ENCODE peak calls at places on chromosomes 13 and 19, in five cellular contexts. C is GM12878, P is endothelial cell of umbilical vein, G is A549, T is K562. E is an unnamed sample.

GRCh38 chr13:45205124-45205523 is 4.3 kb upstream of the KCTD4 start:
- DNase-seq in C (no peak), P (peak), G (no peak), T (no peak), E (no peak)

GRCh38 chr19:48569814-48570213 is 17.8 kb downstream of the SULT2B1 start:
- DNase-seq in C (no peak), P (no peak), G (no peak), T (no peak), E (no peak)

GRCh38 chr19:737591-738093 is 13.3 kb upstream of the MISP start:
- DNase-seq in C (no peak), P (peak), G (peak), T (peak), E (peak)

GRCh38 chr19:12163841-12164240 is 945 bp downstream of the ZNF136 start:
- DNase-seq in C (no peak), P (no peak), G (no peak), T (peak), E (peak)

GRCh38 chr13:46386996-46387851 is at the start of gene RUBCNL:
- DNase-seq in C (no peak), P (no peak), G (no peak), T (no peak), E (peak)

GRCh38 chr13:31940076-31940475 is 91.5 kb upstream of the FRY start:
- DNase-seq in C (no peak), P (no peak), G (no peak), T (no peak), E (no peak)

GRCh38 chr13:24997367-24997967 is 98.5 kb upstream of the PABPC3 start:
- DNase-seq in C (no peak), P (peak), G (peak), T (peak), E (peak)

GRCh38 chr19:52691737-52692136 is 43.1 kb downstream of the ZNF611 start:
- DNase-seq in C (peak), P (no peak), G (no peak), T (peak), E (no peak)

GRCh38 chr13:33711441-33711840 is 106.5 kb upstream of the RFC3 start:
- DNase-seq in C (no peak), P (no peak), G (no peak), T (no peak), E (no peak)

GRCh38 chr13:75788494-75788991 is 152.4 kb downstream of the LMO7 start:
- DNase-seq in C (no peak), P (peak), G (no peak), T (no peak), E (no peak)

GRCh38 chr13:89455741-89456140 is 1784.6 kb downstream of the SLITRK5 start:
- DNase-seq in C (no peak), P (no peak), G (no peak), T (no peak), E (no peak)

GRCh38 chr13:43918636-43919035 is 38.9 kb downstream of the LACC1 start:
- DNase-seq in C (no peak), P (no peak), G (no peak), T (no peak), E (no peak)

GRCh38 chr19:32174386-32175113 is 170.9 kb upstream of the ZNF507 start:
- DNase-seq in C (no peak), P (no peak), G (no peak), T (no peak), E (no peak)

GRCh38 chr13:110711778-110712070 is 1.8 kb upstream of the ING1 start:
- DNase-seq in C (no peak), P (no peak), G (no peak), T (no peak), E (peak)

GRCh38 chr13:104592127-104592526 is 1525.9 kb upstream of the SLC10A2 start:
- DNase-seq in C (no peak), P (peak), G (no peak), T (no peak), E (no peak)

GRCh38 chr19:1905863-1906375 is 720 bp downstream of the ADAT3 start:
- DNase-seq in C (no peak), P (no peak), G (no peak), T (no peak), E (no peak)

GRCh38 chr19:1901940-1902404 is 3.2 kb upstream of the ADAT3 start:
- DNase-seq in C (no peak), P (no peak), G (no peak), T (no peak), E (peak)

GRCh38 chr19:1905071-1905862 is at the start of the genes ADAT3 and SCAMP4:
- DNase-seq in C (peak), P (peak), G (peak), T (peak), E (peak)

GRCh38 chr19:1906985-1907562 is 1.9 kb downstream of the ADAT3 start:
- DNase-seq in C (no peak), P (no peak), G (no peak), T (no peak), E (no peak)

GRCh38 chr19:1904385-1905070 is 671 bp upstream of the ADAT3 start:
- DNase-seq in C (peak), P (no peak), G (no peak), T (no peak), E (peak)
- TF ChIP-seq POLR2A in C (peak), P (no peak), G (no peak), T (no peak), E (no peak)

GRCh38 chr13:49217962-49218492 is 2.1 kb upstream of the MLNR start:
- DNase-seq in C (no peak), P (no peak), G (no peak), T (no peak), E (no peak)

GRCh38 chr13:49213997-49214916 is 5.9 kb upstream of the MLNR start:
- DNase-seq in C (no peak), P (no peak), G (no peak), T (no peak), E (peak)

GRCh38 chr13:49216334-49216733 is 3.8 kb upstream of the MLNR start:
- DNase-seq in C (no peak), P (no peak), G (no peak), T (no peak), E (peak)

GRCh38 chr13:49213539-49213938 is 6.6 kb upstream of the MLNR start:
- DNase-seq in C (no peak), P (no peak), G (no peak), T (no peak), E (peak)

GRCh38 chr13:49214917-49215376 is 5.2 kb upstream of the MLNR start:
- DNase-seq in C (no peak), P (no peak), G (no peak), T (no peak), E (peak)
- TF ChIP-seq MYC in C (no peak), P (no peak), G (no peak), T (no peak), E (peak)

GRCh38 chr19:41322451-41322850 is 12.5 kb downstream of the CCDC97 start:
- DNase-seq in C (no peak), P (no peak), G (no peak), T (no peak), E (no peak)

GRCh38 chr19:41324231-41324702 is 14.3 kb downstream of the CCDC97 start:
- DNase-seq in C (no peak), P (no peak), G (no peak), T (no peak), E (peak)

GRCh38 chr19:41324921-41325639 is 15.1 kb downstream of the CCDC97 start:
- DNase-seq in C (no peak), P (peak), G (peak), T (peak), E (no peak)

GRCh38 chr19:41323023-41323422 is 13.1 kb downstream of the CCDC97 start:
- DNase-seq in C (no peak), P (peak), G (no peak), T (no peak), E (no peak)

DNA sequence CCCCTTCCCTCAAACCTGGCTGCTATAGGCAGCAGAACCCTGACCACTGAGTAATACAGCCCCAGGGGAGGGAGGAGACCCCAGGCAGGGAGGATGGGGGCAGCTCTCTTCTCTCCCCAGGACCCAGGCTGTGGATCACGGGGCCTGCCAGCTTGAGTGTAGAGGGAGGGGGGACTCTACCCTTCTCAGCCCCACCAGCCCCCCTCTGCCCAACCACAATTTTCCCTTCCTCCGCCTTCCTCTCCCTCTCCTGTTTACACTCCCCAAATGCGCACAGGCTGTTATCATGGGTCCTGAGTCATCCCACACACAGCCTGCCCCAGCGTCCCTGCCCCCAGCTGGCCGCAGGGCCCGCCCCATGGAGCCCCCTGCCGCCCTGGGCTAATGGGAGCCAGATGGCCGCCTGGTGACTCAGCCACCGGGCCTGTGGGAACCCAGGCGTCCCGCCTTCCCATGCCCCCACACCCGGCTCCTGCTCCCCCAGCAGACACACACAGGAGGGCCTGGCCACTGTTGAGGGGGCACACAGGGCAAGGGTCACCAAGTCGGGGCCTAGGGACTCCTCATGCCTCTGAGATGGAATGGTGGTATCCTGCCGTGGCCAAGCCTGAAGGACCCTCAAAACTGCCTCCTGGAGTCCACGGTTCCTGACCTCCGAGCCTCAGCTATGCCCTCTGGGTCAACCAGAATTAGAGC is 13.6 kb downstream of the CCDC97 start:
- DNase-seq in C (no peak), P (peak), G (peak), T (peak), E (peak)
- TF ChIP-seq POLR2A in C (peak), P (no peak), G (no peak), T (peak), E (no peak)

GRCh38 chr19:42601811-42602443 is 7.2 kb upstream of the CEACAM8 start:
- DNase-seq in C (no peak), P (no peak), G (peak), T (peak), E (peak)

GRCh38 chr19:42594617-42595489 is at the start of gene CEACAM8:
- DNase-seq in C (no peak), P (no peak), G (no peak), T (no peak), E (no peak)

GRCh38 chr19:42595550-42596172 is 937 bp upstream of the CEACAM8 start:
- DNase-seq in C (no peak), P (no peak), G (no peak), T (no peak), E (no peak)

GRCh38 chr19:42596391-42597071 is 1.8 kb upstream of the CEACAM8 start:
- DNase-seq in C (no peak), P (peak), G (peak), T (peak), E (peak)
- TF ChIP-seq MYC in C (no peak), P (no peak), G (peak), T (no peak), E (no peak)

DNA sequence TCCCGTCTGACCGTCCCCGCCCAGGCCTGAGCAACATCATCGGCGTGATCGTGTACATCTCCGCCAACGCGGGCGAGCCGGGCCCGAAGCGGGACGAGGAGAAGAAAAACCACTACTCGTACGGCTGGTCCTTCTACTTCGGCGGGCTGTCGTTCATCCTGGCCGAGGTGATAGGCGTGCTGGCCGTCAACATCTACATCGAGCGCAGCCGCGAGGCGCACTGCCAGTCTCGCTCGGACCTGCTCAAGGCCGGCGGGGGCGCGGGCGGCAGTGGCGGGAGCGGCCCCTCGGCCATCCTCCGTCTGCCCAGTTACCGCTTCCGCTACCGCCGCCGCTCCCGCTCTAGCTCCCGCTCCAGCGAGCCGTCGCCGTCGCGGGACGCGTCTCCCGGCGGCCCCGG is 9.4 kb upstream of the CACNG6 start:
- DNase-seq in C (no peak), P (peak), G (no peak), T (no peak), E (no peak)
- TF ChIP-seq POLR2A in C (no peak), P (no peak), G (peak), T (no peak), E (no peak)

GRCh38 chr19:46016426-46017094 is 6.3 kb downstream of the PGLYRP1 start:
- DNase-seq in C (peak), P (peak), G (peak), T (peak), E (peak)
- TF ChIP-seq MYC in C (no peak), P (no peak), G (no peak), T (no peak), E (no peak)

GRCh38 chr19:14603990-14604387 is 21.1 kb downstream of the CLEC17A start:
- DNase-seq in C (peak), P (no peak), G (no peak), T (no peak), E (no peak)

GRCh38 chr19:14611051-14611450 is 28.2 kb downstream of the CLEC17A start:
- DNase-seq in C (no peak), P (no peak), G (no peak), T (no peak), E (no peak)

GRCh38 chr19:14606627-14607026 is 23.7 kb downstream of the CLEC17A start:
- DNase-seq in C (no peak), P (no peak), G (no peak), T (no peak), E (no peak)
- TF ChIP-seq POLR2A in C (peak), P (no peak), G (no peak), T (no peak), E (no peak)

GRCh38 chr13:47672982-47673670 is 327.9 kb downstream of the SUCLA2 start:
- DNase-seq in C (no peak), P (no peak), G (no peak), T (no peak), E (peak)
- TF ChIP-seq MYC in C (no peak), P (no peak), G (no peak), T (no peak), E (peak)